ENCODE peak calls at places on chromosomes 1 and 21, in five cellular contexts. Y is stimulated activated CD8-positive, alpha-beta memory T cell treated with anti-CD3 and anti-CD28 coated beads, Interleukin-15, amount 100 ng/mL, for 24 hours; K is brain microvascular endothelial cell; F is stimulated activated CD4-positive, alpha-beta T cell treated with anti-CD3 and anti-CD28 coated beads, Interleukin-4, amount 100 ng/mL, for 1 hour; X is anterior cingulate cortex. G is an unnamed sample.

GRCh38 chr1:247360991-247361721 is 29.5 kb upstream of the ZNF496 start:
- DNase-seq in Y (no peak), K (no peak), F (no peak), X (no peak), G (no peak)

GRCh38 chr1:52237430-52237829 is 95.5 kb downstream of the ZFYVE9 start:
- DNase-seq in Y (no peak), K (peak), F (no peak), X (no peak), G (no peak)

GRCh38 chr1:243508303-243508713 is 252.5 kb downstream of the SDCCAG8 start:
- DNase-seq in Y (no peak), K (no peak), F (no peak), X (no peak), G (peak)

GRCh38 chr1:236095705-236096500 is 31.0 kb upstream of the NID1 start:
- DNase-seq in Y (no peak), K (no peak), F (no peak), X (no peak), G (no peak)

GRCh38 chr21:30408782-30409494 is 13.1 kb downstream of the KRTAP13-1 start:
- DNase-seq in Y (no peak), K (peak), F (no peak), X (no peak), G (no peak)

GRCh38 chr1:22369294-22370189 is 82.1 kb upstream of the ZBTB40 start:
- DNase-seq in Y (no peak), K (no peak), F (no peak), X (no peak), G (no peak)

GRCh38 chr1:30670195-30671060 is 53.0 kb downstream of the MATN1 start:
- DNase-seq in Y (no peak), K (no peak), F (no peak), X (no peak), G (no peak)

GRCh38 chr1:153921803-153922075 is 1.0 kb downstream of the GATAD2B start:
- DNase-seq in Y (no peak), K (no peak), F (no peak), X (no peak), G (peak)

GRCh38 chr1:4794020-4794780 is 139.8 kb downstream of the AJAP1 start:
- DNase-seq in Y (no peak), K (no peak), F (no peak), X (no peak), G (no peak)

GRCh38 chr1:57894315-57894714 is 470.5 kb upstream of the DAB1 start:
- DNase-seq in Y (no peak), K (no peak), F (no peak), X (no peak), G (no peak)

GRCh38 chr1:49297783-49298182 is 521.1 kb upstream of the BEND5 start:
- DNase-seq in Y (no peak), K (no peak), F (no peak), X (no peak), G (no peak)

GRCh38 chr1:14940285-14940890 is 213.2 kb upstream of the TMEM51 start:
- DNase-seq in Y (no peak), K (no peak), F (no peak), X (no peak), G (no peak)

GRCh38 chr1:108561731-108562326 is 1.9 kb downstream of the EEIG2 start:
- DNase-seq in Y (peak), K (no peak), F (peak), X (peak), G (peak)

GRCh38 chr1:172399369-172400072 is 21.0 kb upstream of the C1orf105 start:
- DNase-seq in Y (no peak), K (peak), F (peak), X (peak), G (peak)

GRCh38 chr1:224745388-224745787 is 129.3 kb downstream of the CNIH3 start:
- DNase-seq in Y (no peak), K (no peak), F (no peak), X (no peak), G (no peak)

GRCh38 chr1:215636258-215636965 is 69.3 kb downstream of the KCTD3 start:
- DNase-seq in Y (no peak), K (no peak), F (no peak), X (no peak), G (no peak)

GRCh38 chr1:162908780-162909179 is 47.8 kb upstream of the CCDC190 start:
- DNase-seq in Y (no peak), K (peak), F (no peak), X (no peak), G (no peak)

GRCh38 chr1:214900590-214900989 is 181.9 kb upstream of the KCNK2 start:
- DNase-seq in Y (no peak), K (no peak), F (no peak), X (no peak), G (no peak)

GRCh38 chr1:9426291-9426711 is 113.0 kb upstream of the SLC25A33 start:
- DNase-seq in Y (peak), K (no peak), F (peak), X (no peak), G (peak)

GRCh38 chr1:18879791-18880309 is 20.4 kb upstream of the TAS1R2 start:
- DNase-seq in Y (no peak), K (no peak), F (no peak), X (no peak), G (no peak)

GRCh38 chr21:36694041-36694515 is 4.8 kb upstream of the SIM2 start:
- DNase-seq in Y (no peak), K (no peak), F (no peak), X (no peak), G (no peak)

GRCh38 chr1:170700842-170701305 is 36.9 kb downstream of the PRRX1 start:
- DNase-seq in Y (no peak), K (no peak), F (no peak), X (no peak), G (no peak)

GRCh38 chr21:35249636-35250035 is 200.5 kb upstream of the RUNX1 start:
- DNase-seq in Y (no peak), K (no peak), F (no peak), X (no peak), G (no peak)

GRCh38 chr1:230215049-230215448 is 148.0 kb downstream of the GALNT2 start:
- DNase-seq in Y (no peak), K (peak), F (no peak), X (peak), G (no peak)

GRCh38 chr1:239253032-239253431 is 133.3 kb upstream of the CHRM3 start:
- DNase-seq in Y (no peak), K (no peak), F (no peak), X (no peak), G (no peak)

GRCh38 chr1:227758366-227758765 is 23.1 kb downstream of the SNAP47 start:
- DNase-seq in Y (no peak), K (no peak), F (no peak), X (peak), G (no peak)

GRCh38 chr1:86104606-86105532 is 51.7 kb downstream of the COL24A1 start:
- DNase-seq in Y (no peak), K (no peak), F (no peak), X (no peak), G (no peak)

GRCh38 chr1:201703646-201704438 is 125.1 kb upstream of the IPO9 start:
- DNase-seq in Y (peak), K (peak), F (peak), X (peak), G (peak)

GRCh38 chr1:58909162-58909560 is 125.3 kb upstream of the JUN start:
- DNase-seq in Y (no peak), K (no peak), F (no peak), X (no peak), G (no peak)

G was measured in activated T-cell treated with anti-CD3 and anti-CD28 coated beads, Interleukin-2, amount 50 U/mL, for 1 hour.